ENCODE peak calls at places on chromosome 22, in six cellular contexts. Z, S, I, X, A and Q are unnamed samples.

GRCh38 chr22:33271390-33272161 is 213.4 kb upstream of the SYN3 start:
- DNase-seq in Z (peak; percentile 84), S (no peak), I (no peak), X (peak; percentile 7), A (no peak), Q (peak; percentile 85)

GRCh38 chr22:41181349-41182241 is 23.5 kb upstream of the L3MBTL2 start:
- DNase-seq in Z (no peak), S (no peak), I (peak; percentile 7), X (no peak), A (no peak), Q (peak; percentile 78)

GRCh38 chr22:45878901-45879551 is 97.9 kb downstream of the WNT7B start:
- DNase-seq in Z (no peak), S (no peak), I (no peak), X (no peak), A (no peak), Q (no peak)

GRCh38 chr22:37169412-37169811 is 18.6 kb downstream of the C1QTNF6 start:
- DNase-seq in Z (no peak), S (no peak), I (no peak), X (no peak), A (no peak), Q (no peak)

GRCh38 chr22:23218867-23219251 is 38.5 kb downstream of the BCR start:
- DNase-seq in Z (peak; percentile 55), S (peak; percentile 59), I (peak; percentile 12), X (peak; percentile 77), A (peak; percentile 57), Q (peak; percentile 64)

GRCh38 chr22:27397948-27398330 is 403.6 kb downstream of the MN1 start:
- DNase-seq in Z (no peak), S (no peak), I (no peak), X (peak; percentile 85), A (no peak), Q (no peak)

GRCh38 chr22:48891688-48892380 is 935.8 kb downstream of the BRD1 start:
- DNase-seq in Z (no peak), S (no peak), I (no peak), X (no peak), A (no peak), Q (no peak)

GRCh38 chr22:46791201-46791731 is 28.8 kb downstream of the TBC1D22A start:
- DNase-seq in Z (no peak), S (no peak), I (no peak), X (peak; percentile 76), A (no peak), Q (peak; percentile 64)

GRCh38 chr22:35894937-35895708 is 133.5 kb downstream of the RBFOX2 start:
- DNase-seq in Z (no peak), S (no peak), I (no peak), X (peak; percentile 95), A (no peak), Q (peak; percentile 41)

GRCh38 chr22:22429374-22430108 is 79.0 kb downstream of the ZNF280B start:
- DNase-seq in Z (no peak), S (no peak), I (no peak), X (no peak), A (no peak), Q (no peak)

GRCh38 chr22:31621507-31622160 is 40.4 kb downstream of the PISD start:
- DNase-seq in Z (no peak), S (no peak), I (no peak), X (no peak), A (no peak), Q (no peak)

GRCh38 chr22:36377022-36377631 is 10.6 kb downstream of the MYH9 start:
- DNase-seq in Z (no peak), S (no peak), I (no peak), X (no peak), A (no peak), Q (no peak)

GRCh38 chr22:46846154-46846831 is 83.8 kb downstream of the TBC1D22A start:
- DNase-seq in Z (no peak), S (no peak), I (no peak), X (no peak), A (no peak), Q (no peak)

GRCh38 chr22:23215294-23216204 is 35.2 kb downstream of the BCR start:
- DNase-seq in Z (no peak), S (no peak), I (no peak), X (no peak), A (no peak), Q (no peak)

GRCh38 chr22:17191163-17191562 is 28.1 kb downstream of the ADA2 start:
- DNase-seq in Z (no peak), S (no peak), I (no peak), X (peak; percentile 53), A (no peak), Q (no peak)

GRCh38 chr22:45977003-45977395 is at the start of gene WNT7B:
- DNase-seq in Z (no peak), S (no peak), I (peak; percentile 69), X (no peak), A (no peak), Q (no peak)

GRCh38 chr22:30015846-30016245 is 64.4 kb upstream of the HORMAD2 start:
- DNase-seq in Z (no peak), S (no peak), I (no peak), X (peak; percentile 53), A (no peak), Q (no peak)

GRCh38 chr22:21622624-21623401 is 7.0 kb downstream of the YDJC start:
- DNase-seq in Z (no peak), S (no peak), I (no peak), X (no peak), A (no peak), Q (peak; percentile 30)

GRCh38 chr22:32531228-32531627 is 56.6 kb downstream of the FBXO7 start:
- DNase-seq in Z (no peak), S (no peak), I (no peak), X (no peak), A (no peak), Q (no peak)

GRCh38 chr22:26889794-26890193 is 232.4 kb downstream of the MIAT start:
- DNase-seq in Z (no peak), S (no peak), I (no peak), X (no peak), A (no peak), Q (no peak)

GRCh38 chr22:38455530-38456271 is 702 bp upstream of the KCNJ4 start:
- DNase-seq in Z (no peak), S (no peak), I (peak; percentile 4), X (peak; percentile 39), A (peak; percentile 86), Q (no peak)

GRCh38 chr22:25419247-25420113 is 145.0 kb upstream of the GRK3 start:
- DNase-seq in Z (peak; percentile 70), S (peak; percentile 37), I (peak; percentile 64), X (peak; percentile 58), A (no peak), Q (peak; percentile 29)

GRCh38 chr22:37801946-37802309 is 5.8 kb upstream of the GCAT start:
- DNase-seq in Z (no peak), S (no peak), I (peak; percentile 20), X (no peak), A (no peak), Q (peak; percentile 39)

GRCh38 chr22:39240841-39241631 is 3.7 kb downstream of the PDGFB start:
- DNase-seq in Z (no peak), S (peak; percentile 91), I (no peak), X (no peak), A (peak; percentile 33), Q (peak; percentile 68)

GRCh38 chr22:48320671-48321515 is 1506.8 kb downstream of the BRD1 start:
- DNase-seq in Z (peak; percentile 12), S (no peak), I (no peak), X (no peak), A (no peak), Q (no peak)

GRCh38 chr22:22753526-22754267 is 109.3 kb downstream of the GGTLC2 start:
- DNase-seq in Z (peak; percentile 36), S (peak; percentile 47), I (peak; percentile 42), X (peak; percentile 37), A (peak; percentile 90), Q (peak; percentile 18)

GRCh38 chr22:24471570-24471969 is 23.6 kb upstream of the UPB1 start:
- DNase-seq in Z (no peak), S (no peak), I (no peak), X (peak; percentile 76), A (no peak), Q (peak; percentile 90)

GRCh38 chr22:26763633-26764295 is 106.4 kb downstream of the MIAT start:
- DNase-seq in Z (peak; percentile 79), S (peak; percentile 43), I (peak; percentile 77), X (peak; percentile 50), A (peak; percentile 19), Q (no peak)

GRCh38 chr22:27930246-27931060 is 11.4 kb upstream of the PITPNB start:
- DNase-seq in Z (no peak), S (no peak), I (no peak), X (no peak), A (no peak), Q (no peak)

GRCh38 chr22:32364210-32364609 is 6.5 kb downstream of the RFPL3 start:
- DNase-seq in Z (no peak), S (no peak), I (no peak), X (no peak), A (no peak), Q (no peak)

GRCh38 chr22:36194971-36195370 is 6.6 kb downstream of the APOL4 start:
- DNase-seq in Z (peak; percentile 20), S (peak; percentile 40), I (peak; percentile 52), X (peak; percentile 83), A (peak; percentile 63), Q (peak; percentile 85)

GRCh38 chr22:44439356-44440223 is 58.4 kb downstream of the RTL6 start:
- DNase-seq in Z (no peak), S (no peak), I (no peak), X (no peak), A (no peak), Q (no peak)

GRCh38 chr22:38080847-38081635 is 2.9 kb downstream of the SLC16A8 start:
- DNase-seq in Z (peak; percentile 11), S (no peak), I (peak; percentile 39), X (peak; percentile 24), A (peak; percentile 79), Q (no peak)

GRCh38 chr22:37088108-37088605 is 21.4 kb downstream of the TMPRSS6 start:
- DNase-seq in Z (peak; percentile 9), S (no peak), I (no peak), X (no peak), A (no peak), Q (no peak)

GRCh38 chr22:36873614-36874308 is 13.0 kb downstream of the NCF4 start:
- DNase-seq in Z (peak; percentile 9), S (peak; percentile 62), I (peak; percentile 18), X (peak; percentile 53), A (peak; percentile 84), Q (peak; percentile 25)

GRCh38 chr22:44620129-44620840 is 81.7 kb upstream of the PRR5 start:
- DNase-seq in Z (no peak), S (peak; percentile 49), I (peak; percentile 18), X (peak; percentile 55), A (peak; percentile 79), Q (peak; percentile 15)